ENCODE peak calls at places on chromosomes 4 and X, in ten cellular contexts. One of them, this sample, is unnamed.

GRCh38 chr4:7207791-7208231 is 15.5 kb downstream of the SORCS2 start:
- DNase-seq in suprapubic skin: no peak
- DNase-seq in BE2C: no peak
- DNase-seq in lung: no peak
- DNase-seq in AG09309: no peak
- DNase-seq in transverse colon: no peak
- DNase-seq in nephron progenitor cell: no peak
- DNase-seq in breast epithelium: no peak
- DNase-seq in esophagus squamous epithelium: no peak
- DNase-seq in heart left ventricle: no peak
- DNase-seq in this sample: no peak

GRCh38 chrX:72003811-72004750 is 93.4 kb downstream of the NHSL2 start:
- DNase-seq in suprapubic skin: no peak
- DNase-seq in BE2C: peak
- DNase-seq in lung: no peak
- DNase-seq in AG09309: peak
- DNase-seq in transverse colon: no peak
- DNase-seq in nephron progenitor cell: peak
- DNase-seq in breast epithelium: no peak
- DNase-seq in esophagus squamous epithelium: no peak
- DNase-seq in heart left ventricle: peak
- DNase-seq in this sample: peak

GRCh38 chrX:77960567-77960966 is 8.9 kb downstream of the PGAM4 start:
- DNase-seq in suprapubic skin: no peak
- DNase-seq in BE2C: no peak
- DNase-seq in lung: no peak
- DNase-seq in AG09309: no peak
- DNase-seq in transverse colon: no peak
- DNase-seq in nephron progenitor cell: no peak
- DNase-seq in breast epithelium: no peak
- DNase-seq in esophagus squamous epithelium: no peak
- DNase-seq in heart left ventricle: no peak
- DNase-seq in this sample: no peak

GRCh38 chrX:45070116-45071007 is 130.3 kb downstream of the DIPK2B start:
- DNase-seq in suprapubic skin: no peak
- DNase-seq in BE2C: peak
- DNase-seq in lung: no peak
- DNase-seq in AG09309: peak
- DNase-seq in transverse colon: no peak
- DNase-seq in nephron progenitor cell: peak
- DNase-seq in breast epithelium: no peak
- DNase-seq in esophagus squamous epithelium: no peak
- DNase-seq in heart left ventricle: no peak
- DNase-seq in this sample: no peak

GRCh38 chrX:35726176-35726575 is 72.0 kb upstream of the MAGEB16 start:
- DNase-seq in suprapubic skin: no peak
- DNase-seq in BE2C: peak
- DNase-seq in lung: no peak
- DNase-seq in AG09309: no peak
- DNase-seq in transverse colon: no peak
- DNase-seq in nephron progenitor cell: no peak
- DNase-seq in breast epithelium: no peak
- DNase-seq in esophagus squamous epithelium: no peak
- DNase-seq in heart left ventricle: no peak
- DNase-seq in this sample: no peak

GRCh38 chr4:162075691-162076090 is 88.1 kb downstream of the FSTL5 start:
- DNase-seq in suprapubic skin: no peak
- DNase-seq in BE2C: no peak
- DNase-seq in lung: no peak
- DNase-seq in AG09309: peak
- DNase-seq in transverse colon: no peak
- DNase-seq in nephron progenitor cell: no peak
- DNase-seq in breast epithelium: no peak
- DNase-seq in esophagus squamous epithelium: no peak
- DNase-seq in heart left ventricle: no peak
- DNase-seq in this sample: no peak

GRCh38 chr4:176404591-176404990 is 84.8 kb downstream of the SPCS3 start:
- DNase-seq in suprapubic skin: no peak
- DNase-seq in BE2C: no peak
- DNase-seq in lung: no peak
- DNase-seq in AG09309: peak
- DNase-seq in transverse colon: no peak
- DNase-seq in nephron progenitor cell: no peak
- DNase-seq in breast epithelium: no peak
- DNase-seq in esophagus squamous epithelium: no peak
- DNase-seq in heart left ventricle: no peak
- DNase-seq in this sample: no peak

GRCh38 chr4:53734182-53734581 is 142.9 kb upstream of the LNX1 start:
- DNase-seq in suprapubic skin: no peak
- DNase-seq in BE2C: no peak
- DNase-seq in lung: no peak
- DNase-seq in AG09309: no peak
- DNase-seq in transverse colon: no peak
- DNase-seq in nephron progenitor cell: no peak
- DNase-seq in breast epithelium: no peak
- DNase-seq in esophagus squamous epithelium: no peak
- DNase-seq in heart left ventricle: no peak
- DNase-seq in this sample: no peak

GRCh38 chrX:101803451-101803850 is 128.4 kb downstream of the ZMAT1 start:
- DNase-seq in suprapubic skin: no peak
- DNase-seq in BE2C: no peak
- DNase-seq in lung: no peak
- DNase-seq in AG09309: no peak
- DNase-seq in transverse colon: no peak
- DNase-seq in nephron progenitor cell: no peak
- DNase-seq in breast epithelium: no peak
- DNase-seq in esophagus squamous epithelium: no peak
- DNase-seq in heart left ventricle: no peak
- DNase-seq in this sample: no peak

GRCh38 chr4:184347251-184348239 is 126.8 kb downstream of the IRF2 start:
- DNase-seq in suprapubic skin: no peak
- DNase-seq in BE2C: no peak
- DNase-seq in lung: peak
- DNase-seq in AG09309: no peak
- DNase-seq in transverse colon: peak
- DNase-seq in nephron progenitor cell: peak
- DNase-seq in breast epithelium: no peak
- DNase-seq in esophagus squamous epithelium: no peak
- DNase-seq in heart left ventricle: peak
- DNase-seq in this sample: peak

GRCh38 chrX:153878969-153879653 is 6.9 kb downstream of the L1CAM start:
- DNase-seq in suprapubic skin: no peak
- DNase-seq in BE2C: peak
- DNase-seq in lung: no peak
- DNase-seq in AG09309: no peak
- DNase-seq in transverse colon: no peak
- DNase-seq in nephron progenitor cell: peak
- DNase-seq in breast epithelium: no peak
- DNase-seq in esophagus squamous epithelium: no peak
- DNase-seq in heart left ventricle: no peak
- DNase-seq in this sample: no peak

DNA sequence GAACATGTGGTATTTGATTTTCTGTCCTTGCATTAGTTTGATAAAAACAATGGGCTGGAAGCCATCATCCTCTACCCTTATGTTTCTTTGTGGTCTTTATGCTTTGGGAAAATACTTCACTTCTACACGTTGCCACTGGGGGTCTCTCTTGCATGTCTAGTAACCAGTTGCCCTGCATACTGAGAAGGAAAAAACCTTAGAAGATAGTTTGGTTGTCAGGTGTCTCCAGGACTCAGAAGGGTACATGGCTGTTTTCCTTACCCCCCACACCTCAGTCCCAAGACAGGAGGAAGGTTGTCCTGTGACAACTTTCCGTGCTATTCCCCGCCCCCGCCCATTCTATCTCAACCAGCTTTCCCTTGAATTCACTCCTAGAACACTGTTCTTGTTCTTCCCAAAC is 62.1 kb upstream of the LANCL3 start:
- DNase-seq in suprapubic skin: no peak
- DNase-seq in BE2C: no peak
- DNase-seq in lung: no peak
- DNase-seq in AG09309: no peak
- DNase-seq in transverse colon: no peak
- DNase-seq in nephron progenitor cell: no peak
- DNase-seq in breast epithelium: no peak
- DNase-seq in esophagus squamous epithelium: no peak
- DNase-seq in heart left ventricle: no peak
- DNase-seq in this sample: peak
- TF ChIP-seq CTCF in suprapubic skin: peak
- TF ChIP-seq CTCF in BE2C: peak
- TF ChIP-seq CTCF in lung: no peak
- TF ChIP-seq CTCF in AG09309: peak
- TF ChIP-seq CTCF in transverse colon: no peak
- TF ChIP-seq CTCF in nephron progenitor cell: peak
- TF ChIP-seq CTCF in breast epithelium: no peak
- TF ChIP-seq CTCF in esophagus squamous epithelium: peak
- TF ChIP-seq CTCF in heart left ventricle: peak
- TF ChIP-seq CTCF in this sample: no peak

GRCh38 chr4:77430847-77431246 is 174.8 kb upstream of the CXCL13 start:
- DNase-seq in suprapubic skin: no peak
- DNase-seq in BE2C: no peak
- DNase-seq in lung: no peak
- DNase-seq in AG09309: no peak
- DNase-seq in transverse colon: no peak
- DNase-seq in nephron progenitor cell: no peak
- DNase-seq in breast epithelium: no peak
- DNase-seq in esophagus squamous epithelium: no peak
- DNase-seq in heart left ventricle: no peak
- DNase-seq in this sample: no peak

GRCh38 chr4:77432702-77433101 is 172.9 kb upstream of the CXCL13 start:
- DNase-seq in suprapubic skin: no peak
- DNase-seq in BE2C: no peak
- DNase-seq in lung: no peak
- DNase-seq in AG09309: no peak
- DNase-seq in transverse colon: no peak
- DNase-seq in nephron progenitor cell: no peak
- DNase-seq in breast epithelium: no peak
- DNase-seq in esophagus squamous epithelium: no peak
- DNase-seq in heart left ventricle: no peak
- DNase-seq in this sample: no peak

GRCh38 chr4:77434299-77435092 is 171.1 kb upstream of the CXCL13 start:
- DNase-seq in suprapubic skin: no peak
- DNase-seq in BE2C: no peak
- DNase-seq in lung: no peak
- DNase-seq in AG09309: no peak
- DNase-seq in transverse colon: no peak
- DNase-seq in nephron progenitor cell: no peak
- DNase-seq in breast epithelium: no peak
- DNase-seq in esophagus squamous epithelium: no peak
- DNase-seq in heart left ventricle: peak
- DNase-seq in this sample: no peak

GRCh38 chr4:77437079-77437478 is 168.5 kb upstream of the CXCL13 start:
- DNase-seq in suprapubic skin: no peak
- DNase-seq in BE2C: no peak
- DNase-seq in lung: no peak
- DNase-seq in AG09309: no peak
- DNase-seq in transverse colon: no peak
- DNase-seq in nephron progenitor cell: no peak
- DNase-seq in breast epithelium: no peak
- DNase-seq in esophagus squamous epithelium: no peak
- DNase-seq in heart left ventricle: no peak
- DNase-seq in this sample: no peak

DNA sequence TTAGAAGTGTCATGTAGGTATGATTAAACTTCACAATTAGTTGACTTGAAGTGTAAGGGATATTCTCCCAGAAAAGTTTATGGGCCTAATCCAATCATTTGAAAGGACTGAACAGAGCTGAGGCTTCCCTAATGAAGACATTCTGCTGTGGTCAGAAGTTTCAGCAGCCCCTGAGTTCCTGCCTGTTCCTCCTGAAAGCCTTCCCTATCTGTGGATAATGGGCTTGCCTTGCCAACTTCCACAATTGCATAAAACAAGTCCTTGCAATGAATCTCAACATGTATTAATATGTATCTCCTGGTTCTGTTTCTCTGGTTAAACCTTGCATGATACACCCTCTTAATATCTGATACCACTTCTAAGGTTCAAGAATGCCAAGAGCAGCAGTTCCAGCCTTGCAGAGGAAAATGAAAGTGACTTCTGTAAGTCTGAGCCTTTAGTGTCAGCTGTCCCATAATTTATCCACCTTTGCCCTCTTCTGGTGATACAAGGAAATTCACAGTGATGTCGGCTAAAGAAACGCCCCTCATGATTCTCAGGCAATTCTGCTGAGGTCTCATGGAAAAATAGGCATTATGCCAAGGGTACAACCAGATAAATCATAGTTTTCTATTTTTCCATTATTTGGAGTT is 172.4 kb upstream of the CXCL13 start:
- DNase-seq in suprapubic skin: no peak
- DNase-seq in BE2C: peak
- DNase-seq in lung: no peak
- DNase-seq in AG09309: no peak
- DNase-seq in transverse colon: no peak
- DNase-seq in nephron progenitor cell: peak
- DNase-seq in breast epithelium: no peak
- DNase-seq in esophagus squamous epithelium: no peak
- DNase-seq in heart left ventricle: no peak
- DNase-seq in this sample: peak
- TF ChIP-seq CTCF in suprapubic skin: peak
- TF ChIP-seq CTCF in BE2C: peak
- TF ChIP-seq CTCF in lung: peak
- TF ChIP-seq CTCF in AG09309: peak
- TF ChIP-seq CTCF in transverse colon: peak
- TF ChIP-seq CTCF in nephron progenitor cell: peak
- TF ChIP-seq CTCF in breast epithelium: peak
- TF ChIP-seq CTCF in esophagus squamous epithelium: peak
- TF ChIP-seq CTCF in heart left ventricle: peak
- TF ChIP-seq CTCF in this sample: peak

DNA sequence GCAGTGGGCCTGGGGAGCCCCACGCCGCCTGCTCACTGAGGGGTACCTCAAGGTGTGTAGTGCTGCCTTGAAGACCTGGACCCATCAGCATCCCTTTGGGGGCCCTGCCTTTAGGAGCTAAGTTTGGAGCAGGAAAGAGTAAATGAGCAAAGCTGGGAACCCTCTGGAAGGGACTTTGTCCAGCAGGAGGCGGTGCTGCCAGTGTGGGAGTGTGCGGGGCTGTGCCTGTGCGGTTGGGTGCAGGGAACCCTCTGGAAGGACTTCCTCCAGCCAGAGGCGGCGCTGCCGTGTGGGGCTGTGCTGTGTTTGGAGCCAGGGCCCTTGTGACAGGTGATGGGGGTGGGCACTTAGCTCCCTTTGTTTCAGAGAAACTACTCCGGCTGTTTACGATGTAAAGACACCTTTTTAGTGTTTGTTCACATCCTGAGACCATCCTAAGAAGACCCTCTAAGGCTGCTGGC is 25.8 kb downstream of the RGS12 start:
- DNase-seq in suprapubic skin: peak
- DNase-seq in BE2C: peak
- DNase-seq in lung: no peak
- DNase-seq in AG09309: no peak
- DNase-seq in transverse colon: no peak
- DNase-seq in nephron progenitor cell: no peak
- DNase-seq in breast epithelium: peak
- DNase-seq in esophagus squamous epithelium: no peak
- DNase-seq in heart left ventricle: no peak
- DNase-seq in this sample: peak
- TF ChIP-seq CTCF in suprapubic skin: no peak
- TF ChIP-seq CTCF in BE2C: peak
- TF ChIP-seq CTCF in lung: no peak
- TF ChIP-seq CTCF in AG09309: no peak
- TF ChIP-seq CTCF in transverse colon: no peak
- TF ChIP-seq CTCF in nephron progenitor cell: peak
- TF ChIP-seq CTCF in breast epithelium: no peak
- TF ChIP-seq CTCF in esophagus squamous epithelium: peak
- TF ChIP-seq CTCF in heart left ventricle: no peak
- TF ChIP-seq CTCF in this sample: peak

GRCh38 chr4:101718810-101719209 is 71.7 kb upstream of the BANK1 start:
- DNase-seq in suprapubic skin: no peak
- DNase-seq in BE2C: no peak
- DNase-seq in lung: no peak
- DNase-seq in AG09309: no peak
- DNase-seq in transverse colon: no peak
- DNase-seq in nephron progenitor cell: no peak
- DNase-seq in breast epithelium: no peak
- DNase-seq in esophagus squamous epithelium: no peak
- DNase-seq in heart left ventricle: no peak
- DNase-seq in this sample: no peak
- TF ChIP-seq CTCF in suprapubic skin: no peak
- TF ChIP-seq CTCF in BE2C: no peak
- TF ChIP-seq CTCF in lung: no peak
- TF ChIP-seq CTCF in AG09309: no peak
- TF ChIP-seq CTCF in transverse colon: no peak
- TF ChIP-seq CTCF in nephron progenitor cell: no peak
- TF ChIP-seq CTCF in breast epithelium: no peak
- TF ChIP-seq CTCF in esophagus squamous epithelium: no peak
- TF ChIP-seq CTCF in heart left ventricle: no peak
- TF ChIP-seq CTCF in this sample: no peak

This sample was measured in endothelial cell.